ENCODE peak calls at places on chromosomes 1 and 21, in eight cellular contexts. F is NCI-H2227 treated with DMSO at 0.1 percent for 48 hours; U is transverse colon; O is NCI-H748 treated with DMSO at 0.1 percent for 48 hours; Z is astrocyte of the cerebellum; V is activated naive CD8-positive, alpha-beta T cell treated with anti-CD3 and anti-CD28 coated beads, Interleukin-2, amount 50 U/mL, for 16 hours; K is activated CD4-positive, alpha-beta memory T cell treated with anti-CD3 and anti-CD28 coated beads, Interleukin-2, amount 10 ng/mL, durations not matched to agents 7 days and 5 days; I is spleen. L is an unnamed sample.
A peak's percentile ranks its signal among the peaks of the same experiment; 100 is the strongest.

GRCh38 chr21:42315296-42315891 is at the start of gene TFF3:
- DNase-seq in F (no peak), U (peak; percentile 70), O (peak; percentile 93), Z (no peak), V (no peak), K (no peak), I (peak; percentile 79), L (no peak)

GRCh38 chr1:85372683-85373446 is 92.1 kb downstream of the DDAH1 start:
- DNase-seq in F (no peak), U (no peak), O (no peak), Z (no peak), V (no peak), K (no peak), I (no peak), L (no peak)

GRCh38 chr21:36917487-36918158 is 48.8 kb downstream of the HLCS start:
- DNase-seq in F (no peak), U (no peak), O (no peak), Z (no peak), V (no peak), K (no peak), I (no peak), L (no peak)

GRCh38 chr1:198238121-198238520 is 81.3 kb downstream of the NEK7 start:
- DNase-seq in F (no peak), U (no peak), O (no peak), Z (no peak), V (no peak), K (no peak), I (peak; percentile 79), L (no peak)

GRCh38 chr1:27377760-27378495 is 3.3 kb upstream of the FCN3 start:
- DNase-seq in F (no peak), U (no peak), O (no peak), Z (no peak), V (no peak), K (no peak), I (no peak), L (no peak)

GRCh38 chr1:6001992-6002576 is 9.9 kb upstream of the NPHP4 start:
- DNase-seq in F (no peak), U (no peak), O (no peak), Z (no peak), V (no peak), K (no peak), I (peak; percentile 72), L (peak; percentile 18)

GRCh38 chr1:161307230-161307768 is 2.5 kb downstream of the MPZ start:
- DNase-seq in F (no peak), U (no peak), O (no peak), Z (no peak), V (no peak), K (no peak), I (peak; percentile 83), L (peak; percentile 30)

GRCh38 chr1:177302365-177303044 is 131.7 kb downstream of the BRINP2 start:
- DNase-seq in F (peak; percentile 14), U (peak; percentile 17), O (no peak), Z (no peak), V (no peak), K (no peak), I (no peak), L (no peak)

GRCh38 chr1:41149570-41149969 is 92.5 kb downstream of the SCMH1 start:
- DNase-seq in F (no peak), U (no peak), O (no peak), Z (no peak), V (no peak), K (no peak), I (no peak), L (no peak)

GRCh38 chr21:44441041-44441400 is 14.3 kb upstream of the LRRC3 start:
- DNase-seq in F (no peak), U (no peak), O (no peak), Z (no peak), V (no peak), K (no peak), I (peak; percentile 41), L (no peak)

GRCh38 chr1:226675720-226676357 is 63.2 kb downstream of the ITPKB start:
- DNase-seq in F (no peak), U (no peak), O (no peak), Z (no peak), V (no peak), K (no peak), I (no peak), L (no peak)

GRCh38 chr1:218402771-218403110 is 57.6 kb downstream of the TGFB2 start:
- DNase-seq in F (no peak), U (no peak), O (no peak), Z (no peak), V (no peak), K (no peak), I (no peak), L (no peak)

GRCh38 chr1:206923009-206923960 is 1.5 kb upstream of the FCMR start:
- DNase-seq in F (no peak), U (peak; percentile 67), O (no peak), Z (no peak), V (peak; percentile 48), K (peak; percentile 72), I (peak; percentile 95), L (peak; percentile 90)

GRCh38 chr1:67773462-67773861 is 59.8 kb downstream of the GNG12 start:
- DNase-seq in F (no peak), U (no peak), O (no peak), Z (no peak), V (no peak), K (no peak), I (no peak), L (no peak)

GRCh38 chr21:27831821-27832569 is 865.1 kb upstream of the ADAMTS5 start:
- DNase-seq in F (no peak), U (no peak), O (no peak), Z (no peak), V (no peak), K (no peak), I (no peak), L (no peak)

GRCh38 chr1:232248276-232248803 is 381.6 kb downstream of the SIPA1L2 start:
- DNase-seq in F (no peak), U (no peak), O (no peak), Z (no peak), V (no peak), K (no peak), I (no peak), L (no peak)

GRCh38 chr1:230568008-230568407 is 74.3 kb upstream of the COG2 start:
- DNase-seq in F (no peak), U (peak; percentile 66), O (no peak), Z (no peak), V (no peak), K (no peak), I (no peak), L (no peak)

GRCh38 chr1:245585252-245585959 is 430.6 kb downstream of the KIF26B start:
- DNase-seq in F (no peak), U (no peak), O (no peak), Z (peak; percentile 57), V (no peak), K (no peak), I (no peak), L (no peak)

GRCh38 chr1:194194724-194195123 is 1008.3 kb upstream of the B3GALT2 start:
- DNase-seq in F (no peak), U (no peak), O (no peak), Z (no peak), V (no peak), K (no peak), I (no peak), L (no peak)

GRCh38 chr1:160159846-160160245 is 8.4 kb downstream of the ATP1A4 start:
- DNase-seq in F (no peak), U (no peak), O (no peak), Z (no peak), V (no peak), K (no peak), I (no peak), L (no peak)

GRCh38 chr1:156490401-156491032 is 10.1 kb downstream of the MEF2D start:
- DNase-seq in F (peak; percentile 18), U (peak; percentile 38), O (no peak), Z (no peak), V (no peak), K (no peak), I (no peak), L (no peak)

GRCh38 chr1:119653839-119654170 is 5.7 kb upstream of the ZNF697 start:
- DNase-seq in F (no peak), U (no peak), O (no peak), Z (no peak), V (no peak), K (no peak), I (no peak), L (no peak)

GRCh38 chr1:181390350-181391080 is 92.8 kb upstream of the CACNA1E start:
- DNase-seq in F (peak; percentile 97), U (no peak), O (peak; percentile 94), Z (no peak), V (no peak), K (no peak), I (no peak), L (no peak)

GRCh38 chr1:89523597-89524368 is 846 bp upstream of the LRRC8B start:
- DNase-seq in F (peak; percentile 70), U (peak; percentile 61), O (peak; percentile 67), Z (no peak), V (no peak), K (peak; percentile 65), I (no peak), L (no peak)

GRCh38 chr1:18652791-18653190 is 22.1 kb downstream of the PAX7 start:
- DNase-seq in F (no peak), U (no peak), O (no peak), Z (no peak), V (no peak), K (no peak), I (no peak), L (peak; percentile 67)

GRCh38 chr1:228088586-228089498 is 6.3 kb downstream of the ARF1 start:
- DNase-seq in F (no peak), U (peak; percentile 8), O (no peak), Z (no peak), V (no peak), K (no peak), I (peak; percentile 79), L (no peak)

GRCh38 chr1:208081972-208082371 is 162.2 kb downstream of the PLXNA2 start:
- DNase-seq in F (no peak), U (no peak), O (no peak), Z (no peak), V (no peak), K (no peak), I (no peak), L (no peak)

GRCh38 chr1:44157903-44158302 is 16.5 kb upstream of the KLF18 start:
- DNase-seq in F (no peak), U (no peak), O (no peak), Z (no peak), V (no peak), K (no peak), I (no peak), L (no peak)

GRCh38 chr1:114219247-114219872 is 65.7 kb upstream of the SYT6 start:
- DNase-seq in F (no peak), U (no peak), O (no peak), Z (no peak), V (no peak), K (no peak), I (no peak), L (no peak)

GRCh38 chr1:49465486-49466185 is 558.1 kb downstream of the AGBL4 start:
- DNase-seq in F (no peak), U (no peak), O (no peak), Z (no peak), V (no peak), K (no peak), I (no peak), L (no peak)

GRCh38 chr1:113652773-113653172 is 106.5 kb downstream of the PHTF1 start:
- DNase-seq in F (no peak), U (no peak), O (no peak), Z (no peak), V (no peak), K (no peak), I (no peak), L (no peak)

GRCh38 chr21:34558960-34559631 is 47.1 kb upstream of the KCNE1 start:
- DNase-seq in F (no peak), U (no peak), O (no peak), Z (peak; percentile 41), V (no peak), K (no peak), I (no peak), L (no peak)

GRCh38 chr21:45637883-45638282 is 5.6 kb upstream of the PCBP3 start:
- DNase-seq in F (no peak), U (no peak), O (no peak), Z (no peak), V (no peak), K (no peak), I (no peak), L (no peak)

GRCh38 chr21:17514124-17514481 is 1.3 kb downstream of the CXADR start:
- DNase-seq in F (no peak), U (no peak), O (no peak), Z (no peak), V (no peak), K (no peak), I (no peak), L (no peak)

L was measured in Jurkat, Clone E6-1.